ENCODE peak calls at places on chromosomes 11 and 22, in eight cellular contexts. P is neural progenitor cell, S is fibroblast of the aortic adventitia, A is A549, X is breast epithelium, V is astrocyte of the cerebellum, T is transverse colon, N is RWPE2. R is an unnamed sample.

GRCh38 chr11:36073411-36074203 is 129.7 kb downstream of the LDLRAD3 start:
- DNase-seq in X (no peak), A (no peak), N (no peak), T (no peak), S (peak), P (peak), V (peak), R (peak)

GRCh38 chr11:3073029-3073435 is 15.8 kb upstream of the CARS1 start:
- DNase-seq in T (no peak), P (no peak), A (no peak), S (peak), V (peak), X (no peak), N (no peak), R (peak)

GRCh38 chr11:10797561-10797960 is 11.2 kb downstream of the EIF4G2 start:
- DNase-seq in V (no peak), S (no peak), P (no peak), N (no peak), A (no peak), T (no peak), X (no peak), R (peak)

GRCh38 chr11:100716848-100717247 is 29.8 kb downstream of the ARHGAP42 start:
- DNase-seq in S (no peak), A (no peak), X (no peak), T (no peak), N (no peak), V (no peak), P (no peak), R (no peak)

GRCh38 chr11:117839234-117839882 is 14.8 kb upstream of the FXYD2 start:
- DNase-seq in N (peak), S (no peak), P (no peak), V (no peak), T (peak), X (no peak), A (no peak), R (no peak)

GRCh38 chr11:127943763-127944162 is 643.6 kb downstream of the ETS1 start:
- DNase-seq in X (no peak), V (no peak), S (no peak), A (no peak), P (no peak), N (no peak), T (no peak), R (peak)

GRCh38 chr22:23888615-23889401 is 5.4 kb upstream of the MIF start:
- DNase-seq in V (no peak), X (no peak), N (no peak), S (peak), P (peak), T (no peak), A (peak), R (peak)

GRCh38 chr11:15108592-15109130 is 6.1 kb upstream of the INSC start:
- DNase-seq in S (no peak), N (no peak), T (no peak), A (no peak), P (no peak), X (no peak), V (no peak), R (no peak)

GRCh38 chr22:32926600-32926999 is 125.1 kb downstream of the TIMP3 start:
- DNase-seq in S (peak), N (no peak), X (no peak), T (no peak), A (peak), V (no peak), P (peak), R (peak)

GRCh38 chr11:8989411-8989810 is 14.4 kb downstream of the NRIP3 start:
- DNase-seq in X (no peak), P (no peak), A (no peak), V (no peak), N (no peak), S (peak), T (no peak), R (peak)

GRCh38 chr22:23762866-23763578 is at the start of gene C22orf15:
- DNase-seq in A (no peak), S (peak), T (no peak), X (no peak), P (peak), V (no peak), N (no peak), R (peak)

GRCh38 chr11:7254731-7255291 is 3.1 kb downstream of the SYT9 start:
- DNase-seq in S (no peak), A (no peak), P (no peak), X (no peak), V (no peak), T (no peak), N (no peak), R (no peak)

GRCh38 chr22:28072066-28072465 is 153.0 kb upstream of the PITPNB start:
- DNase-seq in S (peak), P (no peak), T (no peak), V (no peak), X (no peak), N (no peak), A (no peak), R (peak)

GRCh38 chr11:45982656-45983470 is 60.4 kb downstream of the LARGE2 start:
- DNase-seq in V (peak), P (peak), N (no peak), S (peak), X (no peak), A (peak), T (no peak), R (peak)

DNA sequence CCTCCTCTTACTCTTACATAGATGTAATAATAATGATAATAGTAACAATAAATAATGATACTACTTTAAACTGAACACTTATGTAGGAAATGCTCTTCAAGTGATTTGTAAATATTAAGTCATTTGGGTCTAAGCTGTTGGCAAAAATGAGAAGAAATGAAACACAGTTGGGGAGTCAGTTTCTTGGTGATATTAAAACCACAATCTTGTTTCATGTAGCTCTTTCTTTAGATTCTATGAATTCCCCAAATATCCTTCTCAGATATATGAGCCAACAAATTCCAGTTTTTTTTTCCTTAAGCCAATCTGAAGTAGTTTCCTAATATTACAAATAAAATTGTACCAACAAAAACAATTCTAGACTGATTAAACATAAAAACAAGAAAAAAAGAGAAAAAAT is 1115.6 kb upstream of the CNTN5 start:
- DNase-seq in N (no peak), S (peak), X (no peak), T (no peak), P (no peak), A (no peak), V (no peak), R (no peak)
- H3K4me3 ChIP-seq in N (no peak), S (no peak), X (no peak), T (no peak), P (no peak), A (no peak), V (no peak), R (no peak)

GRCh38 chr22:39319284-39320170 is at the start of gene RPL3:
- DNase-seq in A (peak), P (peak), T (peak), V (peak), S (peak), X (peak), N (peak), R (peak)
- TF ChIP-seq CTCF in A (no peak), P (peak), T (no peak), V (peak), S (peak), X (peak), N (no peak), R (no peak)

GRCh38 chr11:67082071-67082791 is 25.6 kb downstream of the RHOD start:
- DNase-seq in A (no peak), P (peak), S (no peak), N (no peak), X (no peak), V (no peak), T (peak), R (no peak)
- H3K4me3 ChIP-seq in A (no peak), P (no peak), S (no peak), N (no peak), X (no peak), V (no peak), T (no peak), R (no peak)

GRCh38 chr11:17986711-17987220 is 26.1 kb downstream of the SERGEF start:
- DNase-seq in V (no peak), X (no peak), T (no peak), P (no peak), A (no peak), N (no peak), S (peak), R (no peak)
- TF ChIP-seq CTCF in V (peak), X (no peak), T (peak), P (no peak), A (no peak), N (no peak), S (peak), R (peak)

GRCh38 chr11:1547467-1548098 is 24.5 kb downstream of the DUSP8 start:
- DNase-seq in X (no peak), P (no peak), N (no peak), V (no peak), T (no peak), S (no peak), A (no peak), R (no peak)
- H3K4me3 ChIP-seq in X (no peak), P (peak), N (no peak), V (no peak), T (no peak), S (no peak), A (peak), R (no peak)

DNA sequence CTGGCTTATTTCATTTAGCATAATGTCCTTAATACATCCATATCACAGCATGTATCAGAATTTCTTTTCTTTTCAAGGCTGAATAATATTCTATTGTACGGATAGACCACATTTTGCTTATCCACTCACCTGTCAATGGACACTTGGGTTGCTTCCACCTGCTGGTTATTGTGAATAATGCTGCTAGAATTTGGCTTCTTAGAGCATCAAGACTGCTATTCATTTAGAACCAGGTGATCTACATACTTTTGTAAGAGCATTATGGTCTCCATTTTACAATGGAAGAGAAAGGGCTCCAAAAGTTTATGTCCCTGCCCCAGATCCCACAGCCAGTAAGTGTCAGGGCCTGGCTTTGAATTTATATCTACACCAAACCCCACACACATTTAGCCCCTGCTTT is 100.7 kb upstream of the CD82 start:
- DNase-seq in A (peak), N (no peak), T (no peak), S (no peak), X (no peak), V (no peak), P (no peak), R (no peak)
- TF ChIP-seq CTCF in A (no peak), N (no peak), T (no peak), S (no peak), X (no peak), V (no peak), P (peak), R (no peak)

GRCh38 chr11:693415-693831 is 1.6 kb downstream of the DEAF1 start:
- DNase-seq in P (peak), X (no peak), A (no peak), N (no peak), S (peak), T (no peak), V (no peak), R (peak)
- H3K4me3 ChIP-seq in P (peak), X (no peak), A (peak), N (peak), S (peak), T (no peak), V (peak), R (peak)

DNA sequence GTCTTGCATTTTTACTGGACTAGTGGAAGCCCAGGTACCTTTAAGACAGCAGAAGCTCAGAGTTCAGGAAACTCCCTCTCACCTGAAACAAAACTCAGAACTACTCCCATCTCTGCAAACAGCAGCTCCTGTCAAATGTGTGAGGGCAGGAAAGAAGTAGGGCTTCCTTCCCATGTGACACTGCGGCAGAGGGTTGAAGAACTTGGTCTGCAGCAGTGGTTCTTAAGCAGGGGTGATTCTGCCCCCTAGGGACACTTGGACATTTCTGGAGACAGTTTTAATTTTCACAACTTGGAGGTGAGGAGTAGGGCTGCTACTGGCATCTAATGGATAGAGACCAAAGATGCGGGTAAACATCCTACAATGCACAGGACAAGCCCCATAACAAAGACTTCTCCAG is 63.4 kb downstream of the RCN1 start:
- DNase-seq in S (peak), A (peak), P (no peak), V (peak), N (no peak), T (no peak), X (no peak), R (peak)
- TF ChIP-seq CTCF in S (no peak), A (no peak), P (peak), V (peak), N (peak), T (no peak), X (no peak), R (peak)

GRCh38 chr22:39427751-39428596 is 28.4 kb downstream of the TAB1 start:
- DNase-seq in X (no peak), P (no peak), T (peak), A (no peak), N (no peak), V (no peak), S (no peak), R (no peak)

GRCh38 chr22:39428597-39429071 is 28.2 kb upstream of the MGAT3 start:
- DNase-seq in A (no peak), P (peak), X (no peak), T (no peak), N (no peak), S (no peak), V (peak), R (no peak)

GRCh38 chr22:39430576-39431150 is 26.1 kb upstream of the MGAT3 start:
- DNase-seq in N (no peak), X (no peak), P (no peak), V (no peak), S (no peak), A (no peak), T (no peak), R (no peak)

GRCh38 chr22:39429916-39430575 is 26.8 kb upstream of the MGAT3 start:
- DNase-seq in P (no peak), T (no peak), S (no peak), X (no peak), A (no peak), N (no peak), V (no peak), R (no peak)

DNA sequence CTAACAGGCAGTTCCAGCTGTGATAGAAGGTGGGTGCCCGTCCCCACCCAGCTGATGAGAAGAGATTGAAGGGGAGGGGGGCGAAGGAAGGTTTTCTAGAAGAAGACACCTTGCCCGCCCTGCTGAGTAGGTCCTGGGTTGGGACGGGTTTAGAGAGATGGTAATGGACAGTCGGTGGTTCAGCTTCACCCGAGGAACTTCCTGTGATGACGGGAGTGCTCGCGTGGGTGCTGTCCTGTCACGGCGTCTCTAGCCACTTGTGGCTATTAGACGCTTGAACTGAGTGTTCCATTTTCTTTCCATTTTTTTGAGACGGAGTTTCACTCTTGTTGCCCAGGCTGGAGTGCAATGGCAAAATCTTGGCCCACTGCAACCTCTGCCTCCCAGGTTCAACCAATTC is 27.6 kb upstream of the MGAT3 start:
- DNase-seq in A (no peak), S (no peak), P (no peak), N (no peak), X (no peak), T (no peak), V (no peak), R (no peak)
- H3K4me3 ChIP-seq in A (no peak), S (no peak), P (no peak), N (no peak), X (no peak), T (no peak), V (no peak), R (no peak)

R was measured in AG10803.